ENCODE peak calls at places on chromosomes 16 and 17, in ten cellular contexts. N is GM12878, R is A549, J is ovary, S is sigmoid colon, I is transverse colon, L is stomach, F is esophagus muscularis mucosa, M is K562, O is HepG2. U is an unnamed sample.
A peak's percentile ranks its signal among the peaks of the same experiment; 100 is the strongest.

GRCh38 chr17:57606111-57606875 is 138.8 kb downstream of the CCDC182 start:
- DNase-seq in N (no peak), R (no peak), J (no peak), S (no peak), I (no peak), L (no peak), F (no peak), M (no peak), O (no peak), U (no peak)

GRCh38 chr16:65375651-65376050 is 253.8 kb upstream of the CDH11 start:
- DNase-seq in N (no peak), R (no peak), J (no peak), S (no peak), I (no peak), L (no peak), F (no peak), M (no peak), O (no peak), U (no peak)

GRCh38 chr16:64459821-64460220 is 662.0 kb downstream of the CDH11 start:
- DNase-seq in N (no peak), R (no peak), J (peak; percentile 33), S (no peak), I (no peak), L (peak; percentile 25), F (no peak), M (no peak), O (no peak), U (no peak)

GRCh38 chr16:27768651-27769270 is 218.8 kb downstream of the KATNIP start:
- DNase-seq in N (no peak), R (no peak), J (no peak), S (no peak), I (no peak), L (no peak), F (no peak), M (no peak), O (no peak), U (no peak)

GRCh38 chr17:78704594-78704993 is 77.5 kb downstream of the CYTH1 start:
- DNase-seq in N (no peak), R (no peak), J (no peak), S (no peak), I (no peak), L (peak; percentile 11), F (no peak), M (no peak), O (no peak), U (no peak)

GRCh38 chr16:47965439-47965838 is 190.4 kb downstream of the ABCC12 start:
- DNase-seq in N (no peak), R (no peak), J (no peak), S (no peak), I (no peak), L (no peak), F (no peak), M (no peak), O (no peak), U (no peak)

GRCh38 chr16:6481894-6482293 is 850.8 kb upstream of the RBFOX1 start:
- DNase-seq in N (no peak), R (no peak), J (no peak), S (no peak), I (no peak), L (no peak), F (no peak), M (no peak), O (no peak), U (no peak)

GRCh38 chr17:4178651-4179050 is 35.7 kb downstream of the CYB5D2 start:
- DNase-seq in N (no peak), R (no peak), J (no peak), S (no peak), I (no peak), L (no peak), F (no peak), M (no peak), O (no peak), U (no peak)

GRCh38 chr16:16992986-16993783 is 477.6 kb downstream of the XYLT1 start:
- DNase-seq in N (peak; percentile 20), R (no peak), J (no peak), S (no peak), I (no peak), L (no peak), F (no peak), M (no peak), O (no peak), U (no peak)

GRCh38 chr16:29116980-29117379 is 132.1 kb downstream of the LAT start:
- DNase-seq in N (no peak), R (no peak), J (no peak), S (no peak), I (no peak), L (no peak), F (no peak), M (no peak), O (no peak), U (no peak)

GRCh38 chr16:29111421-29111820 is 126.6 kb downstream of the LAT start:
- DNase-seq in N (no peak), R (no peak), J (no peak), S (no peak), I (no peak), L (no peak), F (no peak), M (no peak), O (no peak), U (no peak)

GRCh38 chr16:29117631-29118030 is 132.8 kb downstream of the LAT start:
- DNase-seq in N (no peak), R (no peak), J (no peak), S (no peak), I (no peak), L (no peak), F (no peak), M (no peak), O (no peak), U (no peak)

DNA sequence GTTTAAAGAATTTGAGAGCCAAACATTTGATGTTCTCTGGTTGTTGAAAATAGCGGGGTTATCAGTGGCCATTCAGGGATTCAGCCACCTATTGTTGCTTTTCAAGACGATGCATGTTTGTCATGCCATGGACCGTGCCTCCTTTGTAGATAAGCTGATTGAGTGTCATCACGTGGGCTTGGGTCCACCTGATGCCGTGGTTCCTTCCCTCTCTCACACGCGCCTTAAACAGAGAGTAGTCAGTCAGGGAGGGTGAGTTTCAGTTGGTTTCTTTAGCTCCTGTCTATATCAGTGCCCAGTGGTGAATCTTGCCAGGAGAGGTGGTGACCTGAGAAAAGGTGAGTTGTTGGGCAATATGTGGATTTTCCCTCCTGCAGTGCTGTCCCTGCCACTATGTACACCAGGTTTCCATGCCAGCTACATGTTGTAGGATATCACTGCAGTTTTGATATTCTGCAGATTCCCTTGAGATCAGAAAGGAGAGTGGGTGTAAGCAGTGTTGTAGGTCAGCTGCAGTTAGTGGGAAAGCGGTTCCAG is 129.7 kb downstream of the LAT start:
- DNase-seq in N (no peak), R (no peak), J (no peak), S (no peak), I (no peak), L (no peak), F (no peak), M (no peak), O (no peak), U (no peak)
- TF ChIP-seq EP300 in N (no peak), R (no peak), J (no peak), S (no peak), I (no peak), L (no peak), F (no peak), M (no peak), O (no peak), U (no peak)

DNA sequence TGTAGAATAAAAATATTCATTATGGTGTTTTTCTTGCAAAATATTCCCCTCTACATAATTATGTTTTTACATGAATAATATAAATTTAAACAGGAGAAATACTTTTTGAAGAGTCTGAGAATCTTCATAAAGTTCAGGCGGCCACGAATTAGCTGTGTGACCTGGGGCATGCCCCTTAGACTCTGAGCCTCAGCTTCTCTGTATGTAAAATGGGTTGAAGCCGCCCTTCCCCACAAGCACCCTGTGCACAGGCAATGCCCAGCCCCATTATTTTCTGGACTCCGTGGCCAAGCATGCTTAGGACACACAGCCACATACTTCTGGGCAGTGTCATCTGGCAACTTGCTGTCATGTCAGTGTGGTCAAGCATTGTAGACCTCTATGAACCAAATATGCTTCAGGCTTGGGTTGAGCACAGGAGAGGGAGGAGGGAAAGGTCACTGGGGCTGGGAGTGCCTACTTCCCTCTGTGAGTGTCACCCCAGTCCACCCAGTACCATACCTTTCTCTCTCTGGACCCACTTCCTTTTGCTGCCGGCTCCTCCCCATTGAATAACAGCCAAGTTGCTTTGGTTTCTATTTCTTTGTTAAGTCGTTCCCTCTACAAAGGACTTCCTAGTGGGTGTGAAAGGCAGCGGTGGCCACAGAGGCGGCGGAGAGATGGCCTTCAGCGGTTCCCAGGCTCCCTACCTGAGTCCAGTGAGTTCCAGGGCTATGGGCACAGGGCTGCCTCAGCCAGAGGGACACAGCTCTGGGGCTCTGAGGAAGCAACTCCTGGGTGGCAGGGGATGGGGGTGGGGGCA is at the start of gene LGALS9:
- DNase-seq in N (peak; percentile 53), R (no peak), J (no peak), S (no peak), I (peak; percentile 83), L (peak; percentile 75), F (no peak), M (no peak), O (no peak), U (no peak)
- TF ChIP-seq POLR2A in N (peak; percentile 79), R (no peak), J (no peak), S (peak; percentile 63), I (peak; percentile 96), L (peak; percentile 24), F (no peak), M (no peak), O (no peak), U (no peak)

GRCh38 chr16:54505479-54506247 is 219.1 kb upstream of the IRX3 start:
- DNase-seq in N (no peak), R (no peak), J (peak; percentile 45), S (no peak), I (no peak), L (no peak), F (no peak), M (no peak), O (no peak), U (no peak)

GRCh38 chr16:54501797-54502196 is 215.2 kb upstream of the IRX3 start:
- DNase-seq in N (no peak), R (no peak), J (no peak), S (no peak), I (no peak), L (no peak), F (no peak), M (no peak), O (no peak), U (no peak)

GRCh38 chr16:54503011-54503410 is 216.4 kb upstream of the IRX3 start:
- DNase-seq in N (no peak), R (no peak), J (no peak), S (no peak), I (peak; percentile 36), L (no peak), F (no peak), M (no peak), O (no peak), U (no peak)

GRCh38 chr16:54504372-54504771 is 217.8 kb upstream of the IRX3 start:
- DNase-seq in N (no peak), R (no peak), J (no peak), S (no peak), I (peak; percentile 19), L (no peak), F (no peak), M (no peak), O (no peak), U (no peak)

GRCh38 chr16:54503436-54503835 is 216.8 kb upstream of the IRX3 start:
- DNase-seq in N (no peak), R (no peak), J (no peak), S (no peak), I (no peak), L (no peak), F (no peak), M (no peak), O (no peak), U (no peak)
- TF ChIP-seq EP300 in N (no peak), R (no peak), J (no peak), S (no peak), I (no peak), L (no peak), F (no peak), M (no peak), O (no peak), U (no peak)

GRCh38 chr16:67968440-67969285 is at the start of gene SLC12A4:
- DNase-seq in N (no peak), R (peak; percentile 84), J (peak; percentile 82), S (peak; percentile 94), I (peak; percentile 85), L (peak; percentile 82), F (no peak), M (peak; percentile 99), O (peak; percentile 86), U (peak; percentile 75)
- TF ChIP-seq POLR2A in N (peak; percentile 76), R (peak; percentile 74), J (peak; percentile 93), S (peak; percentile 19), I (peak; percentile 55), L (no peak), F (peak; percentile 77), M (peak; percentile 54), O (peak; percentile 66), U (peak; percentile 79)

U was measured in tibial nerve.